ENCODE peak calls at places on chromosomes 3 and 15, in four cellular contexts. M, V, Q and W are unnamed samples.

GRCh38 chr15:63046927-63047760 is 4.6 kb downstream of the TPM1 start:
- DNase-seq in M (no peak), V (no peak), Q (peak; percentile 40), W (no peak)

GRCh38 chr3:49173116-49173791 is 1.9 kb downstream of the KLHDC8B start:
- DNase-seq in M (peak; percentile 69), V (peak; percentile 80), Q (peak; percentile 81), W (peak; percentile 75)

GRCh38 chr3:71817262-71817661 is 32.3 kb upstream of the PROK2 start:
- DNase-seq in M (peak; percentile 13), V (no peak), Q (no peak), W (no peak)

GRCh38 chr3:12970684-12971083 is 102.5 kb downstream of the IQSEC1 start:
- DNase-seq in M (no peak), V (no peak), Q (peak; percentile 45), W (no peak)

GRCh38 chr3:153495422-153495821 is 333.4 kb downstream of the RAP2B start:
- DNase-seq in M (no peak), V (no peak), Q (peak; percentile 48), W (no peak)

GRCh38 chr15:77496710-77497107 is 76.0 kb downstream of the HMG20A start:
- DNase-seq in M (peak; percentile 90), V (peak; percentile 92), Q (peak; percentile 81), W (peak; percentile 95)

GRCh38 chr3:125382323-125382722 is 7.2 kb upstream of the ZNF148 start:
- DNase-seq in M (no peak), V (no peak), Q (no peak), W (no peak)

GRCh38 chr15:73387507-73388255 is 18.9 kb upstream of the HCN4 start:
- DNase-seq in M (no peak), V (no peak), Q (no peak), W (no peak)

GRCh38 chr15:74443100-74443909 is 9.5 kb upstream of the SEMA7A start:
- DNase-seq in M (peak; percentile 5), V (no peak), Q (no peak), W (peak; percentile 29)

GRCh38 chr15:72584006-72584405 is 70.5 kb upstream of the GOLGA6B start:
- DNase-seq in M (peak; percentile 14), V (no peak), Q (no peak), W (no peak)

GRCh38 chr15:68930268-68931022 is at the start of gene SPESP1:
- DNase-seq in M (peak; percentile 47), V (peak; percentile 89), Q (no peak), W (peak; percentile 80)

GRCh38 chr3:185823280-185824044 is 1.4 kb downstream of the IGF2BP2 start:
- DNase-seq in M (peak; percentile 62), V (peak; percentile 76), Q (peak; percentile 36), W (peak; percentile 69)

GRCh38 chr3:53166781-53167291 is 5.8 kb downstream of the PRKCD start:
- DNase-seq in M (peak; percentile 63), V (peak; percentile 85), Q (peak; percentile 27), W (peak; percentile 78)